ENCODE peak calls at places on chromosomes 7 and 10, in seven cellular contexts. A, K, B, F, I, U and O are unnamed samples.

GRCh38 chr10:59644841-59645240 is 64.8 kb downstream of the SLC16A9 start:
- DNase-seq in A (no peak), K (no peak), B (no peak), F (no peak), I (no peak), U (no peak), O (no peak)

GRCh38 chr7:5532520-5533335 is 109.1 kb upstream of the TNRC18 start:
- DNase-seq in A (peak; percentile 47), K (peak; percentile 59), B (peak; percentile 45), F (peak; percentile 43), I (no peak), U (no peak), O (peak; percentile 91)

GRCh38 chr7:43711503-43711902 is 17.8 kb downstream of the COA1 start:
- DNase-seq in A (no peak), K (no peak), B (no peak), F (no peak), I (no peak), U (no peak), O (no peak)

GRCh38 chr7:134919240-134919641 is 67.1 kb upstream of the AGBL3 start:
- DNase-seq in A (no peak), K (no peak), B (no peak), F (no peak), I (no peak), U (peak; percentile 56), O (no peak)

GRCh38 chr7:41967156-41967555 is 264.3 kb upstream of the INHBA start:
- DNase-seq in A (no peak), K (no peak), B (no peak), F (no peak), I (no peak), U (peak; percentile 85), O (no peak)

GRCh38 chr7:41886257-41886905 is 183.5 kb upstream of the INHBA start:
- DNase-seq in A (no peak), K (peak; percentile 55), B (no peak), F (no peak), I (no peak), U (peak; percentile 81), O (no peak)

GRCh38 chr7:28483868-28484267 is 71.5 kb downstream of the CREB5 start:
- DNase-seq in A (no peak), K (no peak), B (no peak), F (no peak), I (no peak), U (peak; percentile 54), O (no peak)

GRCh38 chr7:101104193-101104713 is 19.0 kb downstream of the TRIM56 start:
- DNase-seq in A (no peak), K (no peak), B (no peak), F (no peak), I (no peak), U (no peak), O (no peak)

GRCh38 chr7:116196947-116197346 is 13.4 kb upstream of the TES start:
- DNase-seq in A (no peak), K (no peak), B (no peak), F (no peak), I (no peak), U (no peak), O (no peak)

GRCh38 chr7:23072043-23072442 is 33.5 kb upstream of the KLHL7 start:
- DNase-seq in A (no peak), K (no peak), B (peak; percentile 12), F (no peak), I (no peak), U (peak; percentile 58), O (peak; percentile 24)

GRCh38 chr10:621981-622740 is 67.3 kb downstream of the DIP2C start:
- DNase-seq in A (no peak), K (no peak), B (no peak), F (no peak), I (no peak), U (no peak), O (no peak)

GRCh38 chr10:16156681-16157080 is 280.1 kb upstream of the PTER start:
- DNase-seq in A (no peak), K (no peak), B (no peak), F (no peak), I (no peak), U (no peak), O (no peak)

GRCh38 chr10:80498833-80499671 is 38.6 kb upstream of the SH2D4B start:
- DNase-seq in A (no peak), K (peak; percentile 92), B (no peak), F (no peak), I (no peak), U (peak; percentile 98), O (no peak)

GRCh38 chr10:104337527-104337984 is 709 bp downstream of the ITPRIP start:
- DNase-seq in A (peak; percentile 81), K (peak; percentile 52), B (no peak), F (no peak), I (peak; percentile 33), U (peak; percentile 71), O (peak; percentile 77)

GRCh38 chr10:86377797-86378146 is 11.2 kb upstream of the GRID1 start:
- DNase-seq in A (no peak), K (no peak), B (no peak), F (no peak), I (no peak), U (no peak), O (no peak)

GRCh38 chr7:85612514-85612913 is 425.7 kb upstream of the SEMA3D start:
- DNase-seq in A (no peak), K (no peak), B (no peak), F (no peak), I (no peak), U (no peak), O (no peak)

GRCh38 chr10:71395621-71396020 is 1.1 kb upstream of the CDH23 start:
- DNase-seq in A (no peak), K (no peak), B (no peak), F (no peak), I (no peak), U (no peak), O (no peak)

GRCh38 chr10:9331583-9332008 is 1277.1 kb downstream of the GATA3 start:
- DNase-seq in A (peak; percentile 49), K (no peak), B (peak; percentile 81), F (peak; percentile 46), I (no peak), U (peak; percentile 76), O (peak; percentile 66)

DNA sequence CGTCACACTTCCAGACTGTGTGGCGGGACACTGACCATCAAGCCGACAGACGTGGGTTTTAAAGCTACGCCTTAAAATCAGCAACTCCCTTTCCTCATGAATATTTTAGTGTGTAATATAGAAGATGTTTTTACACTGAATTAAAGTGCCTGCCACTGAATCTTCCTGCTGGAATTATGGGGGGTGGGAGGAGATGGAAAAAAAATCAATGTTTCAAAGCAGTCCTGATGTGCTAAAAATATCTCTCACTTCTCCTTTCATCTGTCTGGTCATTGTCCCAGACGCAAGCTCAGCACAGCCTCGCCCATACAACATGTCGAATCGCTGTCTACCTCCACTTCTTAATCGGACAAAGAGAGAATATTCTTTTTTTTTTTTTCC is 165.1 kb upstream of the KLF14 start:
- DNase-seq in A (no peak), K (no peak), B (no peak), F (no peak), I (no peak), U (no peak), O (no peak)
- H3K4me1 ChIP-seq in A (peaks cover 33% of the 10 kb centered on the region), K (peaks cover 19% of the 10 kb centered on the region), B (no peaks in the 10 kb centered on the region), F (peaks cover 99% of the 10 kb centered on the region), I (peaks cover 39% of the 10 kb centered on the region), U (peaks cover 77% of the 10 kb centered on the region), O (peaks cover 41% of the 10 kb centered on the region)

GRCh38 chr7:50720295-50720694 is 62.4 kb downstream of the GRB10 start:
- DNase-seq in A (no peak), K (no peak), B (no peak), F (no peak), I (no peak), U (no peak), O (no peak)

GRCh38 chr7:50718876-50719275 is 63.8 kb downstream of the GRB10 start:
- DNase-seq in A (no peak), K (no peak), B (no peak), F (no peak), I (no peak), U (no peak), O (no peak)

GRCh38 chr7:50723888-50724287 is 58.8 kb downstream of the GRB10 start:
- DNase-seq in A (no peak), K (no peak), B (no peak), F (no peak), I (no peak), U (no peak), O (no peak)

GRCh38 chr7:50721160-50721559 is 61.5 kb downstream of the GRB10 start:
- DNase-seq in A (peak; percentile 35), K (no peak), B (no peak), F (no peak), I (no peak), U (no peak), O (no peak)

DNA sequence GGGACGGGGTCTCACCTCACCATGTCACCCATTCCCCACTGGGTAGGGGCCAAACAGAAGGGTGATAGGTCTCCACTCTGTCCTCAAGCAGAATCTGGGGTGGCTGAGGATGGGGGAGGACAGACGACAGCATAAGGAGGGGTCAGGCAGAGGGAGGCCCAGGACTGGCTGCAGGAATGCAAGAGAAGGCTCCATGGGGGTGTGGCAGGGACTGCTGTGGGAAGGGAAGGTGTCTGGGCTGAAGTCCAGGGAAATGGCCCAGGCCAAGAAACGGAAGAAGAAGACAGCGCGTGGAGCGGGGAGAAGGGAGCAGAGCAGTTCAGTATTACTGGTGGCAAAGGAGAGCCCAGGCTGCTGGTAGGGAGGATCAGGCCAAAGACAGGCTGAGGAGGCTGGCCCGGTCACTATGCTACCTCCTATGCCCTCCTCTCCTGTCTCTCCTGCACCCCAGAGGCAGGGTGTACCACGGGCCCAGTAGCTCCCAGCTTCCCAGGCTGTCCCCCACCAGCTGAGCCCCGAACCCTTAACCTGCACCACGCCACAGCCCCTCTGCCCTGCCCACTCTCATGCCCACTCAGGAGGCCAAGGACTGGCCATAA is 60.9 kb downstream of the GRB10 start:
- DNase-seq in A (no peak), K (no peak), B (no peak), F (no peak), I (no peak), U (no peak), O (no peak)
- H3K4me1 ChIP-seq in A (peaks cover 9% of the 10 kb centered on the region), K (peaks cover 6% of the 10 kb centered on the region), B (peaks cover 38% of the 10 kb centered on the region), F (no peaks in the 10 kb centered on the region), I (no peaks in the 10 kb centered on the region), U (no peaks in the 10 kb centered on the region), O (no peaks in the 10 kb centered on the region)

GRCh38 chr7:40545739-40546138 is 410.9 kb downstream of the SUGCT start:
- DNase-seq in A (no peak), K (no peak), B (no peak), F (no peak), I (no peak), U (no peak), O (no peak)

GRCh38 chr7:40542982-40543741 is 408.4 kb downstream of the SUGCT start:
- DNase-seq in A (no peak), K (no peak), B (no peak), F (no peak), I (no peak), U (peak; percentile 63), O (no peak)

GRCh38 chr7:40544932-40545331 is 410.1 kb downstream of the SUGCT start:
- DNase-seq in A (no peak), K (no peak), B (no peak), F (no peak), I (no peak), U (no peak), O (no peak)

GRCh38 chr7:40544277-40544723 is 409.5 kb downstream of the SUGCT start:
- DNase-seq in A (no peak), K (no peak), B (no peak), F (no peak), I (no peak), U (no peak), O (no peak)

GRCh38 chr7:40546616-40547501 is 412.1 kb downstream of the SUGCT start:
- DNase-seq in A (no peak), K (no peak), B (no peak), F (no peak), I (no peak), U (no peak), O (no peak)
- H3K4me1 ChIP-seq in A (no peaks in the 10 kb centered on the region), K (peaks cover 3% of the 10 kb centered on the region), B (peaks cover 27% of the 10 kb centered on the region), F (no peaks in the 10 kb centered on the region), I (peaks cover 4% of the 10 kb centered on the region), U (peaks cover 32% of the 10 kb centered on the region), O (no peaks in the 10 kb centered on the region)

GRCh38 chr7:47572939-47573757 is 8.8 kb downstream of the TNS3 start:
- DNase-seq in A (no peak), K (no peak), B (no peak), F (no peak), I (no peak), U (no peak), O (no peak)
- H3K4me1 ChIP-seq in A (peaks cover 4% of the 10 kb centered on the region), K (peaks cover 52% of the 10 kb centered on the region), B (peaks cover 8% of the 10 kb centered on the region), F (no peaks in the 10 kb centered on the region), I (no peaks in the 10 kb centered on the region), U (peaks cover 64% of the 10 kb centered on the region), O (peaks cover 65% of the 10 kb centered on the region)